ENCODE peak calls at places on chromosomes 6 and 20, in four cellular contexts. O is HTR-8/SVneo, L is NCI-H2081 treated with DMSO at 0.1 percent for 48 hours, N is body of pancreas. C is an unnamed sample.

GRCh38 chr6:54813901-54814300 is 32.7 kb upstream of the FAM83B start:
- DNase-seq in N (no peak), O (no peak), L (no peak), C (no peak)

GRCh38 chr20:5947276-5947675 is 3.1 kb downstream of the TRMT6 start:
- DNase-seq in O (no peak), L (no peak), N (no peak), C (no peak)

GRCh38 chr6:101090281-101090680 is 209.2 kb upstream of the ASCC3 start:
- DNase-seq in O (no peak), L (no peak), N (no peak), C (no peak)

GRCh38 chr6:112282217-112282616 is 27.9 kb upstream of the LAMA4 start:
- DNase-seq in L (no peak), N (no peak), O (peak; percentile 69), C (peak; percentile 43)

GRCh38 chr6:77368660-77369313 is 94.5 kb downstream of the HTR1B start:
- DNase-seq in N (peak; percentile 21), O (no peak), L (no peak), C (peak; percentile 44)

GRCh38 chr6:149389509-149390297 is 10.4 kb upstream of the SUMO4 start:
- DNase-seq in N (no peak), L (no peak), O (no peak), C (no peak)

GRCh38 chr6:124226396-124226795 is 422.7 kb downstream of the NKAIN2 start:
- DNase-seq in L (no peak), N (no peak), O (no peak), C (no peak)

GRCh38 chr6:95693108-95693507 is 115.8 kb downstream of the MANEA start:
- DNase-seq in N (no peak), O (no peak), L (no peak), C (no peak)

GRCh38 chr6:44228031-44228430 is 4.6 kb downstream of the SLC29A1 start:
- DNase-seq in O (no peak), N (no peak), L (no peak), C (no peak)

GRCh38 chr20:62953839-62954703 is 1.6 kb downstream of the SLC17A9 start:
- DNase-seq in N (no peak), L (no peak), O (no peak), C (peak; percentile 64)

GRCh38 chr6:39772559-39773283 is 19.5 kb upstream of the DAAM2 start:
- DNase-seq in L (no peak), N (no peak), O (no peak), C (no peak)

GRCh38 chr6:5851261-5851757 is 155.4 kb downstream of the NRN1 start:
- DNase-seq in L (no peak), O (no peak), N (peak; percentile 46), C (peak; percentile 70)

GRCh38 chr6:148523051-148523450 is 180.4 kb downstream of the SASH1 start:
- DNase-seq in N (no peak), L (no peak), O (no peak), C (no peak)

GRCh38 chr6:125154184-125155135 is 887 bp downstream of the TPD52L1 start:
- DNase-seq in N (peak; percentile 75), L (no peak), O (no peak), C (peak; percentile 45)

GRCh38 chr6:44311304-44311703 is 1.8 kb downstream of the AARS2 start:
- DNase-seq in O (no peak), L (no peak), N (no peak), C (no peak)

GRCh38 chr6:139588734-139589418 is 214.4 kb upstream of the CITED2 start:
- DNase-seq in L (peak; percentile 24), O (no peak), N (no peak), C (no peak)

GRCh38 chr6:34248198-34248726 is 544 bp downstream of the SMIM29 start:
- DNase-seq in L (no peak), N (peak; percentile 65), O (no peak), C (peak; percentile 74)

GRCh38 chr6:5677219-5678000 is 329.3 kb downstream of the NRN1 start:
- DNase-seq in L (no peak), N (no peak), O (no peak), C (no peak)

GRCh38 chr20:63706027-63706695 is 1.6 kb downstream of the ARFRP1 start:
- DNase-seq in N (no peak), L (no peak), O (no peak), C (peak; percentile 28)

GRCh38 chr6:131733376-131734016 is 22.7 kb upstream of the CTAGE9 start:
- DNase-seq in N (no peak), L (no peak), O (peak; percentile 15), C (no peak)

GRCh38 chr20:33927703-33928102 is 66.0 kb upstream of the RALY start:
- DNase-seq in O (no peak), N (no peak), L (no peak), C (no peak)

GRCh38 chr6:152635949-152636674 is 1.1 kb downstream of the SYNE1 start:
- DNase-seq in N (peak; percentile 12), L (no peak), O (no peak), C (no peak)

GRCh38 chr6:46719099-46719498 is 16.1 kb downstream of the PLA2G7 start:
- DNase-seq in O (no peak), N (no peak), L (no peak), C (no peak)

C was measured in lung.